ENCODE peak calls at places on chromosome 2, in four cellular contexts. One of them, this sample, is unnamed.

GRCh38 chr2:196944570-196944969 is 18.1 kb upstream of the PGAP1 start:
- DNase-seq in HCT116: no peak
- DNase-seq in K562: no peak
- DNase-seq in GM12878: no peak
- DNase-seq in this sample: no peak

GRCh38 chr2:38146917-38147307 is 71.0 kb upstream of the CYP1B1 start:
- DNase-seq in HCT116: peak; percentile 79
- DNase-seq in K562: peak; percentile 74
- DNase-seq in GM12878: peak; percentile 78
- DNase-seq in this sample: peak; percentile 25

GRCh38 chr2:47313141-47313691 is 89.7 kb upstream of the MSH2 start:
- DNase-seq in HCT116: peak; percentile 50
- DNase-seq in K562: peak; percentile 58
- DNase-seq in GM12878: no peak
- DNase-seq in this sample: peak; percentile 92

GRCh38 chr2:38621018-38621417 is 18.3 kb upstream of the HNRNPLL start:
- DNase-seq in HCT116: no peak
- DNase-seq in K562: no peak
- DNase-seq in GM12878: no peak
- DNase-seq in this sample: no peak

GRCh38 chr2:74041726-74042125 is 57.0 kb downstream of the TET3 start:
- DNase-seq in HCT116: no peak
- DNase-seq in K562: no peak
- DNase-seq in GM12878: no peak
- DNase-seq in this sample: no peak

GRCh38 chr2:651961-652373 is 25.2 kb downstream of the TMEM18 start:
- DNase-seq in HCT116: no peak
- DNase-seq in K562: no peak
- DNase-seq in GM12878: no peak
- DNase-seq in this sample: no peak

GRCh38 chr2:59282374-59283057 is 1041.4 kb upstream of the FANCL start:
- DNase-seq in HCT116: no peak
- DNase-seq in K562: no peak
- DNase-seq in GM12878: no peak
- DNase-seq in this sample: no peak

GRCh38 chr2:51624995-51625394 is 593.1 kb upstream of the NRXN1 start:
- DNase-seq in HCT116: no peak
- DNase-seq in K562: no peak
- DNase-seq in GM12878: no peak
- DNase-seq in this sample: no peak

GRCh38 chr2:26578581-26578980 is 62.6 kb downstream of the CIB4 start:
- DNase-seq in HCT116: no peak
- DNase-seq in K562: no peak
- DNase-seq in GM12878: no peak
- DNase-seq in this sample: no peak

GRCh38 chr2:26579025-26579722 is 62.0 kb downstream of the CIB4 start:
- DNase-seq in HCT116: no peak
- DNase-seq in K562: no peak
- DNase-seq in GM12878: no peak
- DNase-seq in this sample: no peak

GRCh38 chr2:210477496-210477895 is 937 bp upstream of the LANCL1 start:
- DNase-seq in HCT116: peak; percentile 66
- DNase-seq in K562: peak; percentile 60
- DNase-seq in GM12878: no peak
- DNase-seq in this sample: peak; percentile 54

GRCh38 chr2:238848566-238848940 is 668 bp downstream of the TWIST2 start:
- DNase-seq in HCT116: no peak
- DNase-seq in K562: no peak
- DNase-seq in GM12878: no peak
- DNase-seq in this sample: no peak

GRCh38 chr2:47520825-47521665 is 118.1 kb downstream of the MSH2 start:
- DNase-seq in HCT116: no peak
- DNase-seq in K562: no peak
- DNase-seq in GM12878: peak; percentile 28
- DNase-seq in this sample: no peak

GRCh38 chr2:219419331-219420197 is 1.4 kb downstream of the DES start:
- DNase-seq in HCT116: no peak
- DNase-seq in K562: peak; percentile 82
- DNase-seq in GM12878: no peak
- DNase-seq in this sample: no peak

GRCh38 chr2:228458364-228458763 is 276.9 kb upstream of the SPHKAP start:
- DNase-seq in HCT116: no peak
- DNase-seq in K562: no peak
- DNase-seq in GM12878: no peak
- DNase-seq in this sample: no peak

DNA sequence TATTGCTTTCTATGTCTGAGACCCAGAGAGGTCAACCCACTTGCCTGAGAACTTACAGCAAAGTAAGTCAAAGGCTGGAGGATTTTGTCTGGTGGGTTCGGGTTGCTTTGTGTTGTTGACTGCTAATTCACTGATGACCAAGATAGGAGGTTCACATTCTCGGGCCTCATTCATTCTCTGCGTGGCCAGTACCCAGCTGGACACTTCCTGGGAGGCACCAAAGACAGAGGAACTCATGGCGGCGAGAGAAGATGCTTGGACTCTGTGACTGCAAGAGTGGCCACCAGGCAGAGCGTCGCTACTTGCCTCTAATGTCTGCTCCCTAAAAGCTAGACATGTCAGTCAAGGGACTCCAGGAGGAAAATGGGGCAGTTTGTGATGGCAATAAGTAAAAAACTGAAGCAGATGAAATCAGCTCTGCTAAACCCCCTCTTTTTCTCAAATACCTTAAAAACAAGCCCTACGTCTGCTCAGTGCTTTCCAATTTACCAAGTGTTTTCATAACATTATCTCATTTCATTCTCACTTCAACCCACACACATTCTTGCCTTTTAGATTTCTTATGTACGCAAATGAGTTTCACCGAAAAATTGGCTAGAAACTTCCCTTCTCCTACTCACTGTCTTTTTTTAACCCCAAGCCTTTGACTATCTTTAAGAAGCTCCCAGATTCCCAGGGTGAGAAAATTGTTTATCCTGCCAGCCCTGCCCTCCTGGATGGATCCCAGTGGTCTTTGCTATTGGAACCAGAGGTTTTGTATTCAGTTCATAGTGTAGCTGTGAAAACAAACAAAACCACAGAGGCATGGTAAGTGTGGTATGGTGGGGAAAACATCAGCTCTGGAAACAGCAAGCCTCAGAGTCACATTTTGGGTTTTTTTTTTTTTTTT is 4.9 kb upstream of the LBH start:
- DNase-seq in HCT116: no peak
- DNase-seq in K562: no peak
- DNase-seq in GM12878: peak; percentile 53
- DNase-seq in this sample: no peak
- TF ChIP-seq REST in HCT116: no peak
- TF ChIP-seq REST in K562: no peak
- TF ChIP-seq REST in GM12878: no peak
- TF ChIP-seq REST in this sample: no peak

GRCh38 chr2:66836851-66837250 is 401.9 kb downstream of the MEIS1 start:
- DNase-seq in HCT116: no peak
- DNase-seq in K562: no peak
- DNase-seq in GM12878: no peak
- DNase-seq in this sample: no peak

GRCh38 chr2:66839551-66840320 is 404.8 kb downstream of the MEIS1 start:
- DNase-seq in HCT116: no peak
- DNase-seq in K562: no peak
- DNase-seq in GM12878: no peak
- DNase-seq in this sample: no peak

GRCh38 chr2:66830881-66831280 is 396.0 kb downstream of the MEIS1 start:
- DNase-seq in HCT116: no peak
- DNase-seq in K562: no peak
- DNase-seq in GM12878: no peak
- DNase-seq in this sample: no peak

GRCh38 chr2:66833036-66833435 is 398.1 kb downstream of the MEIS1 start:
- DNase-seq in HCT116: no peak
- DNase-seq in K562: no peak
- DNase-seq in GM12878: no peak
- DNase-seq in this sample: no peak

DNA sequence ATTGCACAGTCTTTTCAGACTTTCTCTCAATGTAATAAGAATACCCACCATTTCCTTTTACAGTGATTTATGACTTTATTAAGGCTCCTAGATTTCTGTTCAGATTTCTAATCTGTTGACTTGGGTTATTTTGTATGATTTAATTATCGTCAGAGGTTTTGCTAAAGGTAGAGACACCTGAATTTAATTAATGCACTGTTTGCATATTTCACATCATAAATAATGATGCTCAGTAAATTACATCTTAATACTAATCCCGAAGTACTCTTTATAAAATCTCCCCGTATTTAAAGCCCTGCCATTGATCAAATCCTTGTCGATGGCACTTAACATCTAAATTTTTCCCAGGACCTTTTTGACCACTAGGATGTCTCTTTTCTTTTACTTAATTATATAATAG is 399.9 kb downstream of the MEIS1 start:
- DNase-seq in HCT116: no peak
- DNase-seq in K562: no peak
- DNase-seq in GM12878: no peak
- DNase-seq in this sample: no peak
- TF ChIP-seq ATF3 in HCT116: no peak
- TF ChIP-seq ATF3 in K562: no peak
- TF ChIP-seq ATF3 in GM12878: no peak
- TF ChIP-seq ATF3 in this sample: no peak

GRCh38 chr2:44952143-44952805 is 10.8 kb downstream of the SIX3 start:
- DNase-seq in HCT116: peak; percentile 31
- DNase-seq in K562: peak; percentile 75
- DNase-seq in GM12878: no peak
- DNase-seq in this sample: peak; percentile 58

GRCh38 chr2:44950646-44951045 is 9.1 kb downstream of the SIX3 start:
- DNase-seq in HCT116: no peak
- DNase-seq in K562: no peak
- DNase-seq in GM12878: no peak
- DNase-seq in this sample: no peak

GRCh38 chr2:44952806-44953685 is 11.5 kb downstream of the SIX3 start:
- DNase-seq in HCT116: no peak
- DNase-seq in K562: no peak
- DNase-seq in GM12878: no peak
- DNase-seq in this sample: no peak

GRCh38 chr2:44951124-44951523 is 9.6 kb downstream of the SIX3 start:
- DNase-seq in HCT116: no peak
- DNase-seq in K562: no peak
- DNase-seq in GM12878: no peak
- DNase-seq in this sample: no peak

GRCh38 chr2:44951714-44952113 is 10.2 kb downstream of the SIX3 start:
- DNase-seq in HCT116: no peak
- DNase-seq in K562: no peak
- DNase-seq in GM12878: no peak
- DNase-seq in this sample: no peak
- H3K9ac ChIP-seq in HCT116: peak overlapping the region; percentile 36
- H3K9ac ChIP-seq in K562: no peak overlapping the region
- H3K9ac ChIP-seq in GM12878: no peak overlapping the region
- H3K9ac ChIP-seq in this sample: peak overlapping the region; percentile 57

DNA sequence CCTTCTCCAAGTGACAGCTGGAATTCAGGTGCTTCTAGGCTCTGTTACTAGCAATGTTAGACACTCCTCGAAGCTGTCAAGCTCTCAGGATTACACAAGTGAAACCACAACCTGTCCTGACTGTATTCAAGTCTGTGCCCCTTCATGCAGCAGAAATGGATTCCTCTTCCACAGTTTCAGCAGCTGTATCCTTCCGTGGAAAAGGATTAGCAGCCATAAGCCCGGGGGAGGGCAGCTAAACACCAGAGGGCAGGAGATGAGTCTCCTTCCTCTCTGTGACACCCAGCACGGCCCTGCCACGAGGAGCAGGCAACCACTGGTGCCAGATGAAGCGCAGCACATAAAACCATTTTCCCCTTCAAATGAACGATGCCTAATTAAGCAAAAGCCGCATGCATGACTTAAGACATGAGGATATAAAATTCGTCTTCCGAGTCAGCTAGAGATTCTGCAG is 1.2 kb downstream of the ST3GAL5 start:
- DNase-seq in HCT116: no peak
- DNase-seq in K562: peak; percentile 17
- DNase-seq in GM12878: no peak
- DNase-seq in this sample: no peak
- TF ChIP-seq REST in HCT116: no peak
- TF ChIP-seq REST in K562: no peak
- TF ChIP-seq REST in GM12878: no peak
- TF ChIP-seq REST in this sample: no peak

DNA sequence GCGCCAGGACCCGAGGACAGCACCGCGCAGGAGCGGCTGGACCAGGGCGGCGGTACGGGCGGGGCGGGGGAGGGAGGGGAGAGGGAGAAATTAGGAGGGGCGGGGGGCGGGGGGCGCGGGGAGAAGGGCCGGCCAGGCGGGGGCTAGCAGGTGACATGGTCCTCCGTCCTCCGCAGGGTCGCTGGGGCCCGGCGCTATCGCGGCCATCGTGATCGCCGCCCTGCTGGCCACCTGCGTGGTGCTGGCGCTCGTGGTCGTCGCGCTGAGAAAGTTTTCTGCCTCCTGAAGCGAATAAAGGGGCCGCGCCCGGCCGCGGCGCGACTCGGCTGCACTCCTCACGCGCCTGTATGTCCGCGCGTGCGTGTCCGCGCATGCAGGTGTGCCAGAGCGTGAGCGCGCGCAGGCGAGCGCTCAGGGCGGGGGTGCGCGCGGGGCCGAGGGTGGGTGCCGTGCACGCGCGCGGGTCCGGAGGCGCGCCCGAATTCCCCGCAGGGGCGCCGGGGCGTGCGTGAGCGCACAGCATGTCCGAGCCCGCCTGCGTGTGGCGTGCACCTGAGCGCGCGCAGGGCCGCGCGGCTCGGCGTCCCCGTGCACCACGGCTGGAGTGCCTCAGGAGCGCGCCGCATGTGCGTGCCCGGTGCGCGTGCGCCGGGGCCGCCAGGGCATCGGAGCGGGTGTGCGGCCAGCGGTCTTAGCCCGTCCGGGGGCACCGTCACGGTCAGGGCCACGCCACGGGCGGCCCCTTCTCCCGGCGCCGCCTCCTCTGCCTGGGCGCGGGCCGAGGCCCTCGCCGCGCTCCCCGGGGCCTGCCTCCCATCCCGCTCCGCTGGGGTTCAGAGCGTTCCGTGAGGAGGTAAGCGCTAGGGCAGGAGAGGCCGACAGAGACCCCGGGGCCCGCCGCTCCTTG is 6.3 kb downstream of the SNORC start:
- DNase-seq in HCT116: no peak
- DNase-seq in K562: no peak
- DNase-seq in GM12878: no peak
- DNase-seq in this sample: no peak
- TF ChIP-seq ATF3 in HCT116: no peak
- TF ChIP-seq ATF3 in K562: no peak
- TF ChIP-seq ATF3 in GM12878: no peak
- TF ChIP-seq ATF3 in this sample: peak; percentile 8

GRCh38 chr2:70936979-70937811 is 1.5 kb downstream of the ATP6V1B1 start:
- DNase-seq in HCT116: no peak
- DNase-seq in K562: no peak
- DNase-seq in GM12878: no peak
- DNase-seq in this sample: no peak
- H3K9ac ChIP-seq in HCT116: no peak overlapping the region
- H3K9ac ChIP-seq in K562: no peak overlapping the region
- H3K9ac ChIP-seq in GM12878: no peak overlapping the region
- H3K9ac ChIP-seq in this sample: peak overlapping the region; percentile 17

DNA sequence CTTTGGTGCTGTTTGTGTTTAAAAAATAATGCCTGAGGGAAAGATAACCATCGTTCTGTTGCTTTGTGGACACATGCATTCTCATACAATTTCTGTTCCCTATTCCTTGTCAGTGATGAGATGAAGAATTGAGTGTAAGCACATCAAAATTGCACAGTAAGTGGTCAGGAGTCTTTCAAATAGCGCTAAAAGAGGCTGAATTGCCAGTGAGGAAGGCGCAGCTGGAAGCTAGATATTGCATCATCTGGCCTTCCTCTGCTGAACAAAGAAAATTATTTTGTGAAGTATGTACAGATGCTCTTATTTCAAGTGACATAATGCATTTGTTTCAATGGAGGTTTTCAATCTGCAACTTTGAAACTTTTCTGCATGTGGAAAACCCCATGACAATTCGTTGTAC is 80.5 kb downstream of the CD28 start:
- DNase-seq in HCT116: no peak
- DNase-seq in K562: no peak
- DNase-seq in GM12878: no peak
- DNase-seq in this sample: peak; percentile 41
- TF ChIP-seq REST in HCT116: no peak
- TF ChIP-seq REST in K562: no peak
- TF ChIP-seq REST in GM12878: no peak
- TF ChIP-seq REST in this sample: no peak